ENCODE peak calls at places on chromosomes 4 and X, in seven cellular contexts. K is tibial nerve; Z is CD4-positive, CD25-positive, alpha-beta regulatory T cell; J is ovary; S is transverse colon; W is prostate gland; R is uterus. H is an unnamed sample.
A peak's percentile ranks its signal among the peaks of the same experiment; 100 is the strongest.

GRCh38 chrX:270848-271367 is 10.3 kb upstream of the PLCXD1 start:
- DNase-seq in R (no peak), J (no peak), K (peak; percentile 3), W (no peak), Z (no peak), S (no peak), H (no peak)

GRCh38 chrX:44698328-44698727 is 145.5 kb upstream of the DUSP21 start:
- DNase-seq in S (no peak), J (no peak), W (peak; percentile 9), R (no peak), K (no peak), Z (no peak), H (no peak)

GRCh38 chrX:10833299-10834169 is 213.1 kb upstream of the MID1 start:
- DNase-seq in W (peak; percentile 55), R (peak; percentile 56), J (peak; percentile 24), S (peak; percentile 70), Z (no peak), K (peak; percentile 4), H (peak; percentile 59)

GRCh38 chr4:29539226-29539625 is 1180.9 kb upstream of the PCDH7 start:
- DNase-seq in K (no peak), J (no peak), Z (no peak), S (no peak), W (no peak), R (no peak), H (no peak)

GRCh38 chr4:118816538-118817177 is 19.3 kb downstream of the SEC24D start:
- DNase-seq in Z (no peak), S (no peak), R (no peak), W (no peak), K (no peak), J (no peak), H (no peak)

GRCh38 chr4:6689506-6689960 is 4.1 kb upstream of the S100P start:
- DNase-seq in S (peak; percentile 22), R (no peak), K (no peak), J (no peak), Z (no peak), W (no peak), H (no peak)

GRCh38 chr4:61162116-61162515 is 38.0 kb upstream of the ADGRL3 start:
- DNase-seq in K (no peak), Z (no peak), J (no peak), R (no peak), S (no peak), W (no peak), H (no peak)

GRCh38 chr4:56786955-56787354 is 34.5 kb downstream of the SPINK2 start:
- DNase-seq in W (no peak), S (peak; percentile 62), K (no peak), R (peak; percentile 56), J (peak; percentile 72), Z (no peak), H (peak; percentile 77)

GRCh38 chr4:2484993-2485392 is 16.1 kb downstream of the RNF4 start:
- DNase-seq in S (peak; percentile 85), W (peak; percentile 17), J (peak; percentile 31), K (peak; percentile 61), Z (peak; percentile 65), R (peak; percentile 31), H (peak; percentile 87)

GRCh38 chr4:155666701-155667537 is at the start of gene GUCY1A1:
- DNase-seq in S (peak; percentile 16), Z (no peak), K (no peak), W (peak; percentile 66), R (peak; percentile 33), J (peak; percentile 20), H (peak; percentile 62)

GRCh38 chr4:155796031-155796430 is 37.2 kb downstream of the GUCY1B1 start:
- DNase-seq in K (no peak), S (no peak), R (no peak), Z (no peak), W (no peak), J (no peak), H (no peak)

GRCh38 chr4:4986856-4987255 is 32.4 kb downstream of the CYTL1 start:
- DNase-seq in R (no peak), Z (no peak), W (no peak), S (no peak), K (no peak), J (no peak), H (no peak)

GRCh38 chr4:159689526-159689925 is 586.6 kb downstream of the RAPGEF2 start:
- DNase-seq in W (no peak), J (no peak), R (no peak), Z (no peak), S (no peak), K (no peak), H (no peak)

GRCh38 chr4:144355809-144356757 is 215.6 kb upstream of the GYPA start:
- DNase-seq in Z (no peak), J (no peak), S (peak; percentile 11), R (no peak), W (no peak), K (peak; percentile 36), H (peak; percentile 39)
- H3K4me1 ChIP-seq in Z (no peaks in the 10 kb centered on the region), J (no peaks in the 10 kb centered on the region), S (no peaks in the 10 kb centered on the region), R (peaks cover 4% of the 10 kb centered on the region), W (no peaks in the 10 kb centered on the region), K (no peaks in the 10 kb centered on the region), H (no peaks in the 10 kb centered on the region)

GRCh38 chrX:119760026-119760902 is 1.9 kb downstream of the SOWAHD start:
- DNase-seq in K (no peak), W (no peak), J (no peak), S (no peak), Z (no peak), R (no peak), H (no peak)
- H3K4me1 ChIP-seq in K (no peaks in the 10 kb centered on the region), W (no peaks in the 10 kb centered on the region), J (no peaks in the 10 kb centered on the region), S (peaks cover 25% of the 10 kb centered on the region), Z (peaks cover 33% of the 10 kb centered on the region), R (no peaks in the 10 kb centered on the region), H (no peaks in the 10 kb centered on the region)

GRCh38 chr4:101221294-101221693 is 126.0 kb downstream of the PPP3CA start:
- DNase-seq in K (no peak), R (no peak), W (no peak), J (no peak), Z (no peak), S (no peak), H (no peak)

GRCh38 chr4:101218346-101218745 is 129.0 kb downstream of the PPP3CA start:
- DNase-seq in W (no peak), K (no peak), R (no peak), Z (no peak), J (no peak), S (no peak), H (no peak)

GRCh38 chr4:101222156-101222845 is 125.0 kb downstream of the PPP3CA start:
- DNase-seq in R (no peak), K (no peak), W (no peak), Z (no peak), J (no peak), S (no peak), H (no peak)

GRCh38 chr4:101217353-101218031 is 129.8 kb downstream of the PPP3CA start:
- DNase-seq in S (no peak), K (no peak), Z (no peak), W (no peak), J (no peak), R (no peak), H (peak; percentile 19)

GRCh38 chr4:101218894-101219293 is 128.4 kb downstream of the PPP3CA start:
- DNase-seq in K (no peak), S (no peak), Z (no peak), W (no peak), R (no peak), J (no peak), H (no peak)
- H3K4me1 ChIP-seq in K (peaks cover 13% of the 10 kb centered on the region), S (peaks cover 49% of the 10 kb centered on the region), Z (no peaks in the 10 kb centered on the region), W (no peaks in the 10 kb centered on the region), R (no peaks in the 10 kb centered on the region), J (peaks cover 3% of the 10 kb centered on the region), H (no peaks in the 10 kb centered on the region)

GRCh38 chr4:1036095-1036494 is 24.7 kb downstream of the FGFRL1 start:
- DNase-seq in K (no peak), J (no peak), W (no peak), R (no peak), S (no peak), Z (no peak), H (no peak)
- H3K4me1 ChIP-seq in K (peaks cover 36% of the 10 kb centered on the region), J (peaks cover 27% of the 10 kb centered on the region), W (peaks cover 9% of the 10 kb centered on the region), R (no peaks in the 10 kb centered on the region), S (peaks cover 31% of the 10 kb centered on the region), Z (no peaks in the 10 kb centered on the region), H (peaks cover 4% of the 10 kb centered on the region)

GRCh38 chr4:153261431-153261830 is 57.2 kb downstream of the TRIM2 start:
- DNase-seq in W (no peak), K (no peak), S (no peak), Z (no peak), R (no peak), J (no peak), H (no peak)
- H3K4me1 ChIP-seq in W (no peaks in the 10 kb centered on the region), K (no peaks in the 10 kb centered on the region), S (peaks cover 62% of the 10 kb centered on the region), Z (no peaks in the 10 kb centered on the region), R (no peaks in the 10 kb centered on the region), J (peaks cover 10% of the 10 kb centered on the region), H (peaks cover 11% of the 10 kb centered on the region)

DNA sequence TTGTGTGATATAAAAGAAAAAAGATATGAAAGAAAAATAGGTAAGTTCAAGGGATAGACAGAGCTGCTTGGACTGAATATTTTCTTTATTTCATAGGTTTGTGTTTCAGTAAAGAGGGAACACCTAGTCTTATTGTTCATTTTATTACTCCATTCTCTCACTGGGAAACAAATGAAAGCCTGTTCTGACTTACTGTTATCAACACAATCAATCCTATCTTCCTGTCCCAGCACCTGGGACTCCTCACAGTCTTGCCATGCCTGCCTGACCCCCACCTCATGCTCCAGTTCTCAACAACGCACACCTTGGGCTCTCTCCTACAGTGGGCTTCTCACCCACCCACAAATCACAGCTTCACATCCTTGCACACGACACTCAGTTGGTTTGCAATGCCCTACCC is 189.5 kb downstream of the PRDM5 start:
- DNase-seq in W (no peak), S (no peak), R (no peak), Z (no peak), K (no peak), J (no peak), H (no peak)
- H3K4me1 ChIP-seq in W (no peaks in the 10 kb centered on the region), S (peaks cover 3% of the 10 kb centered on the region), R (no peaks in the 10 kb centered on the region), Z (no peaks in the 10 kb centered on the region), K (no peaks in the 10 kb centered on the region), J (no peaks in the 10 kb centered on the region), H (peaks cover 4% of the 10 kb centered on the region)

DNA sequence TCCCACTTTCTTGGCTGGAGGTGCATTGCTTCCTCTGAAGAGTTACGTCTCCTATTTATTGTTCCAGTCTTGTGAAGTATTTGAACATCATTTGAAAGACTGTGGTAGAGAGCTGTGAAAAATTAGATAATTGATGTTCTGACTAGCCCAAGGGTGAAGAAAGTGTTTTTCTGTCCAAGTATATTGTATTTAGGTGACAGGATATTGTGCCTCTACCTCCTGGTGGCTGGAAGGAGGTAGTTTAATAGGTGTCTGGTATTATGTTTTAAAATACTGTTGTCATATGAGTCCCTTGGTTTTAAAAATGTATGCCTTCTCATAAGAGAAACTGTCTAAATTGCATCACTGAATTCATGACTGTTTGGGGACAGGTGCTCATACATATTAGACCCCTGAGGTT is 226.0 kb downstream of the SPRY1 start:
- DNase-seq in Z (no peak), R (no peak), W (no peak), S (no peak), J (no peak), K (no peak), H (no peak)
- H3K4me1 ChIP-seq in Z (no peaks in the 10 kb centered on the region), R (no peaks in the 10 kb centered on the region), W (no peaks in the 10 kb centered on the region), S (peaks cover 13% of the 10 kb centered on the region), J (no peaks in the 10 kb centered on the region), K (no peaks in the 10 kb centered on the region), H (peaks cover 2% of the 10 kb centered on the region)

H was measured in right cardiac atrium.